ENCODE peak calls at places on chromosome 3, in four cellular contexts. U is psoas muscle; F is tibial artery; M is CD4-positive, CD25-positive, alpha-beta regulatory T cell. Y is an unnamed sample.

GRCh38 chr3:37347941-37348340 is 173.6 kb upstream of the LRRFIP2 start:
- DNase-seq in U (no peak), M (no peak), F (no peak), Y (no peak)

GRCh38 chr3:145094355-145094941 is 1066.5 kb downstream of the PLOD2 start:
- DNase-seq in M (no peak), F (no peak), U (no peak), Y (no peak)

GRCh38 chr3:157407769-157408168 is 28.9 kb upstream of the PTX3 start:
- DNase-seq in U (no peak), M (no peak), F (no peak), Y (no peak)

GRCh38 chr3:39154323-39155021 is 1.1 kb upstream of the CSRNP1 start:
- DNase-seq in M (no peak), F (peak), U (no peak), Y (no peak)

GRCh38 chr3:127858477-127858876 is 36.2 kb upstream of the MGLL start:
- DNase-seq in M (no peak), F (no peak), U (no peak), Y (no peak)

GRCh38 chr3:120831066-120831465 is 76.9 kb upstream of the STXBP5L start:
- DNase-seq in U (no peak), F (no peak), M (no peak), Y (no peak)

GRCh38 chr3:72149645-72150044 is 364.7 kb upstream of the PROK2 start:
- DNase-seq in F (no peak), U (no peak), M (no peak), Y (no peak)

GRCh38 chr3:111073186-111073585 is 1.6 kb downstream of the NECTIN3 start:
- DNase-seq in F (no peak), M (no peak), U (no peak), Y (no peak)

GRCh38 chr3:171514466-171514865 is 54.3 kb upstream of the TNIK start:
- DNase-seq in U (no peak), M (no peak), F (no peak), Y (no peak)

GRCh38 chr3:72246685-72247084 is 461.7 kb upstream of the PROK2 start:
- DNase-seq in F (peak), U (no peak), M (no peak), Y (peak)

GRCh38 chr3:44954962-44955361 is 21.0 kb downstream of the ZDHHC3 start:
- DNase-seq in U (no peak), F (no peak), M (no peak), Y (no peak)

GRCh38 chr3:101634591-101635196 is 42.2 kb downstream of the ZBTB11 start:
- DNase-seq in M (no peak), F (no peak), U (no peak), Y (no peak)
- H3K27ac ChIP-seq in M (no peak), F (no peak), U (no peak), Y (no peak)

GRCh38 chr3:57154470-57154869 is 10.7 kb downstream of the IL17RD start:
- DNase-seq in F (no peak), U (no peak), M (no peak), Y (no peak)

GRCh38 chr3:57152150-57152549 is 13.0 kb downstream of the IL17RD start:
- DNase-seq in M (no peak), U (no peak), F (no peak), Y (peak)

GRCh38 chr3:57155214-57155613 is 9.9 kb downstream of the IL17RD start:
- DNase-seq in M (no peak), U (no peak), F (no peak), Y (no peak)

GRCh38 chr3:57151021-57151449 is 14.1 kb downstream of the IL17RD start:
- DNase-seq in M (no peak), F (no peak), U (no peak), Y (no peak)

DNA sequence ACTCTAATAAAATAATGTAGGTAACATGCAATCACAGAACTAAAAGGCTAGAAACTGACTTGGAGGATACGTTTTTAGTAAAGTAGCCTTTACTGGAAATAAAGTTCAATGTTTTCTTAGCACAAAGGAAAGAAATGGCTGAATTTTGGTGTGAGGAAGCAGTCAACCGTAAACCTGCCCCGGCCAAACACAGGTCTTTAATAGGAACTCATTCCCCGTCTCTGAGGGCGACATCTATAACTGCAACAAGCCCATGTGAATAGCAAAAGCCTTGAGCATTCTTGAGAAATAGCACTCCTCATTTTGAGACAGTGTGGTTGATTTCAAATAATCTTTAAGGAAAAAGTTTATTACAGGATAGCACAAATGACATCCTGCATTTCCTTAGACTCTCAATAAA is 12.4 kb downstream of the IL17RD start:
- DNase-seq in M (no peak), U (no peak), F (no peak), Y (no peak)
- H3K27ac ChIP-seq in M (no peak), U (no peak), F (no peak), Y (peak)

DNA sequence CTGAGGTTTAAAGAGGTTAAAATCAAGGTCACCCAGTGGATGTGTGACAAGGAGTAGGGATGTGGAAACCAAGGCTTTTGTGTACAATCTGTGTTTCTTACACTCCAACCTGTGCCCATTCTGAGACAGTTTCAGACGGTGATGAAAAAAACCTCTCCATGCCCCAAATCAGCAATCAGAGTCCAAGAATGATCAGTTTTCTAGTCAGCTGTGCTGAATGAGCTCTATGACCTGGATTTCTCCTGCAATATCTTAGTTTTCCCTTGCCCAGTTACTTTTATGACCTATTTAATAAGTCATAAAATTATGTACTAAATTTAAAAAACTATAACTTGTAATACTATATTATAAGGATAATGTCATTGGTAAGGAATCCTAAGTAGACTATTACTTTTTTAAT is 37.5 kb upstream of the CBLB start:
- DNase-seq in F (no peak), M (no peak), U (no peak), Y (no peak)
- H3K27ac ChIP-seq in F (peak), M (no peak), U (peak), Y (no peak)

GRCh38 chr3:53590606-53591005 is 96.2 kb downstream of the CACNA1D start:
- DNase-seq in U (no peak), M (no peak), F (no peak), Y (no peak)

GRCh38 chr3:53589806-53590205 is 95.4 kb downstream of the CACNA1D start:
- DNase-seq in U (no peak), F (no peak), M (no peak), Y (no peak)

GRCh38 chr3:53585042-53585441 is 90.6 kb downstream of the CACNA1D start:
- DNase-seq in M (no peak), F (no peak), U (no peak), Y (no peak)

GRCh38 chr3:53589201-53589600 is 94.8 kb downstream of the CACNA1D start:
- DNase-seq in F (no peak), U (no peak), M (no peak), Y (no peak)

GRCh38 chr3:53588122-53588521 is 93.7 kb downstream of the CACNA1D start:
- DNase-seq in U (no peak), M (no peak), F (no peak), Y (no peak)
- H3K27ac ChIP-seq in U (no peak), M (no peak), F (no peak), Y (no peak)

Y was measured in substantia nigra.